ENCODE peak calls at places on chromosomes 11 and 22, in four cellular contexts. I, M, W and P are unnamed samples.

GRCh38 chr11:77569046-77569445 is 20.7 kb upstream of the AQP11 start:
- DNase-seq in W (no peak), M (peak), I (no peak), P (no peak)

GRCh38 chr11:67120881-67121710 is 2.0 kb downstream of the KDM2A start:
- DNase-seq in I (no peak), W (peak), M (peak), P (no peak)

GRCh38 chr11:123815116-123815515 is 9.0 kb upstream of the OR6M1 start:
- DNase-seq in I (no peak), M (no peak), W (no peak), P (no peak)

GRCh38 chr22:42793848-42794405 is 63.1 kb downstream of the ARFGAP3 start:
- DNase-seq in M (peak), I (no peak), W (no peak), P (no peak)

GRCh38 chr11:113082501-113082900 is 121.3 kb downstream of the NCAM1 start:
- DNase-seq in W (no peak), M (no peak), I (peak), P (no peak)

GRCh38 chr11:65476632-65477270 is 22.1 kb upstream of the MALAT1 start:
- DNase-seq in W (no peak), M (no peak), I (no peak), P (no peak)

GRCh38 chr11:33256031-33256807 is 962 bp upstream of the HIPK3 start:
- DNase-seq in I (no peak), W (no peak), M (no peak), P (no peak)

GRCh38 chr11:129259950-129260349 is 67.8 kb upstream of the ARHGAP32 start:
- DNase-seq in W (no peak), I (no peak), M (no peak), P (no peak)

GRCh38 chr11:28566643-28567042 is 458.5 kb downstream of the METTL15 start:
- DNase-seq in I (no peak), M (peak), W (no peak), P (peak)

GRCh38 chr11:102406099-102406498 is 46.5 kb downstream of the TMEM123 start:
- DNase-seq in M (no peak), I (no peak), W (no peak), P (no peak)

GRCh38 chr11:77308838-77309237 is 7.4 kb upstream of the GDPD4 start:
- DNase-seq in W (no peak), M (no peak), I (no peak), P (no peak)

GRCh38 chr11:114399903-114400221 is 449 bp downstream of the C11orf71 start:
- DNase-seq in I (peak), W (no peak), M (peak), P (no peak)